ENCODE peak calls at places on chromosome 13, in six cellular contexts. One of them, this sample, is unnamed.

GRCh38 chr13:33322474-33322827 is 36.9 kb upstream of the STARD13 start:
- DNase-seq in ELR: peak; percentile 66
- DNase-seq in uterus: peak; percentile 79
- DNase-seq in fibroblast of pulmonary artery: peak; percentile 88
- DNase-seq in central memory CD4-positive, alpha-beta T cell: no peak
- DNase-seq in mucosa of descending colon: no peak
- DNase-seq in this sample: peak; percentile 80

GRCh38 chr13:86946734-86947133 is 724.4 kb upstream of the SLITRK5 start:
- DNase-seq in ELR: no peak
- DNase-seq in uterus: no peak
- DNase-seq in fibroblast of pulmonary artery: no peak
- DNase-seq in central memory CD4-positive, alpha-beta T cell: no peak
- DNase-seq in mucosa of descending colon: no peak
- DNase-seq in this sample: no peak

GRCh38 chr13:47426126-47426849 is 529.4 kb upstream of the HTR2A start:
- DNase-seq in ELR: peak; percentile 58
- DNase-seq in uterus: no peak
- DNase-seq in fibroblast of pulmonary artery: peak; percentile 75
- DNase-seq in central memory CD4-positive, alpha-beta T cell: no peak
- DNase-seq in mucosa of descending colon: no peak
- DNase-seq in this sample: peak; percentile 92

GRCh38 chr13:114282143-114282685 is 813 bp downstream of the UPF3A start:
- DNase-seq in ELR: peak; percentile 80
- DNase-seq in uterus: no peak
- DNase-seq in fibroblast of pulmonary artery: peak; percentile 75
- DNase-seq in central memory CD4-positive, alpha-beta T cell: no peak
- DNase-seq in mucosa of descending colon: peak; percentile 71
- DNase-seq in this sample: no peak

GRCh38 chr13:94327318-94327717 is 152.2 kb downstream of the DCT start:
- DNase-seq in ELR: no peak
- DNase-seq in uterus: no peak
- DNase-seq in fibroblast of pulmonary artery: no peak
- DNase-seq in central memory CD4-positive, alpha-beta T cell: peak; percentile 39
- DNase-seq in mucosa of descending colon: no peak
- DNase-seq in this sample: no peak

GRCh38 chr13:100584901-100585300 is 3.7 kb downstream of the GGACT start:
- DNase-seq in ELR: no peak
- DNase-seq in uterus: no peak
- DNase-seq in fibroblast of pulmonary artery: no peak
- DNase-seq in central memory CD4-positive, alpha-beta T cell: peak; percentile 46
- DNase-seq in mucosa of descending colon: no peak
- DNase-seq in this sample: no peak

GRCh38 chr13:50224534-50224933 is 209.3 kb downstream of the KCNRG start:
- DNase-seq in ELR: peak; percentile 24
- DNase-seq in uterus: no peak
- DNase-seq in fibroblast of pulmonary artery: peak; percentile 49
- DNase-seq in central memory CD4-positive, alpha-beta T cell: no peak
- DNase-seq in mucosa of descending colon: no peak
- DNase-seq in this sample: peak; percentile 82

GRCh38 chr13:26473571-26474230 is 83.8 kb upstream of the WASF3 start:
- DNase-seq in ELR: no peak
- DNase-seq in uterus: no peak
- DNase-seq in fibroblast of pulmonary artery: no peak
- DNase-seq in central memory CD4-positive, alpha-beta T cell: no peak
- DNase-seq in mucosa of descending colon: no peak
- DNase-seq in this sample: no peak

GRCh38 chr13:42553098-42554046 is 20.6 kb upstream of the TNFSF11 start:
- DNase-seq in ELR: peak; percentile 30
- DNase-seq in uterus: no peak
- DNase-seq in fibroblast of pulmonary artery: peak; percentile 64
- DNase-seq in central memory CD4-positive, alpha-beta T cell: no peak
- DNase-seq in mucosa of descending colon: no peak
- DNase-seq in this sample: peak; percentile 94

GRCh38 chr13:42559057-42559456 is 14.9 kb upstream of the TNFSF11 start:
- DNase-seq in ELR: no peak
- DNase-seq in uterus: no peak
- DNase-seq in fibroblast of pulmonary artery: no peak
- DNase-seq in central memory CD4-positive, alpha-beta T cell: no peak
- DNase-seq in mucosa of descending colon: no peak
- DNase-seq in this sample: no peak

GRCh38 chr13:39422845-39423565 is 180.0 kb downstream of the LHFPL6 start:
- DNase-seq in ELR: peak; percentile 9
- DNase-seq in uterus: no peak
- DNase-seq in fibroblast of pulmonary artery: peak; percentile 67
- DNase-seq in central memory CD4-positive, alpha-beta T cell: no peak
- DNase-seq in mucosa of descending colon: no peak
- DNase-seq in this sample: peak; percentile 61

GRCh38 chr13:26561636-26562537 is 4.4 kb downstream of the WASF3 start:
- DNase-seq in ELR: peak; percentile 66
- DNase-seq in uterus: no peak
- DNase-seq in fibroblast of pulmonary artery: peak; percentile 68
- DNase-seq in central memory CD4-positive, alpha-beta T cell: no peak
- DNase-seq in mucosa of descending colon: no peak
- DNase-seq in this sample: peak; percentile 79

GRCh38 chr13:93413972-93414717 is 187.5 kb downstream of the GPC6 start:
- DNase-seq in ELR: no peak
- DNase-seq in uterus: no peak
- DNase-seq in fibroblast of pulmonary artery: peak; percentile 39
- DNase-seq in central memory CD4-positive, alpha-beta T cell: no peak
- DNase-seq in mucosa of descending colon: no peak
- DNase-seq in this sample: peak; percentile 34

GRCh38 chr13:51797664-51798488 is 6.1 kb downstream of the DHRS12 start:
- DNase-seq in ELR: peak; percentile 64
- DNase-seq in uterus: peak; percentile 65
- DNase-seq in fibroblast of pulmonary artery: peak; percentile 75
- DNase-seq in central memory CD4-positive, alpha-beta T cell: peak; percentile 64
- DNase-seq in mucosa of descending colon: no peak
- DNase-seq in this sample: peak; percentile 80

GRCh38 chr13:26112843-26113242 is 61.0 kb upstream of the SHISA2 start:
- DNase-seq in ELR: peak; percentile 25
- DNase-seq in uterus: no peak
- DNase-seq in fibroblast of pulmonary artery: no peak
- DNase-seq in central memory CD4-positive, alpha-beta T cell: no peak
- DNase-seq in mucosa of descending colon: no peak
- DNase-seq in this sample: peak; percentile 51

GRCh38 chr13:110812111-110812868 is 98.8 kb downstream of the ING1 start:
- DNase-seq in ELR: no peak
- DNase-seq in uterus: no peak
- DNase-seq in fibroblast of pulmonary artery: peak; percentile 40
- DNase-seq in central memory CD4-positive, alpha-beta T cell: no peak
- DNase-seq in mucosa of descending colon: no peak
- DNase-seq in this sample: peak; percentile 31

GRCh38 chr13:28636078-28636477 is 22.9 kb upstream of the POMP start:
- DNase-seq in ELR: peak; percentile 77
- DNase-seq in uterus: no peak
- DNase-seq in fibroblast of pulmonary artery: peak; percentile 31
- DNase-seq in central memory CD4-positive, alpha-beta T cell: no peak
- DNase-seq in mucosa of descending colon: no peak
- DNase-seq in this sample: peak; percentile 45

GRCh38 chr13:113489549-113490495 is 689 bp downstream of the DCUN1D2 start:
- DNase-seq in ELR: peak; percentile 64
- DNase-seq in uterus: peak; percentile 46
- DNase-seq in fibroblast of pulmonary artery: peak; percentile 54
- DNase-seq in central memory CD4-positive, alpha-beta T cell: peak; percentile 21
- DNase-seq in mucosa of descending colon: no peak
- DNase-seq in this sample: peak; percentile 61

GRCh38 chr13:50757021-50757420 is 86.5 kb downstream of the DLEU7 start:
- DNase-seq in ELR: no peak
- DNase-seq in uterus: no peak
- DNase-seq in fibroblast of pulmonary artery: no peak
- DNase-seq in central memory CD4-positive, alpha-beta T cell: no peak
- DNase-seq in mucosa of descending colon: no peak
- DNase-seq in this sample: peak; percentile 38

GRCh38 chr13:63094717-63095116 is 1679.1 kb upstream of the PCDH20 start:
- DNase-seq in ELR: no peak
- DNase-seq in uterus: no peak
- DNase-seq in fibroblast of pulmonary artery: no peak
- DNase-seq in central memory CD4-positive, alpha-beta T cell: no peak
- DNase-seq in mucosa of descending colon: no peak
- DNase-seq in this sample: no peak

GRCh38 chr13:27177852-27178251 is 6.2 kb upstream of the USP12 start:
- DNase-seq in ELR: no peak
- DNase-seq in uterus: no peak
- DNase-seq in fibroblast of pulmonary artery: no peak
- DNase-seq in central memory CD4-positive, alpha-beta T cell: no peak
- DNase-seq in mucosa of descending colon: no peak
- DNase-seq in this sample: no peak

GRCh38 chr13:40812102-40812501 is 22.7 kb downstream of the SLC25A15 start:
- DNase-seq in ELR: no peak
- DNase-seq in uterus: no peak
- DNase-seq in fibroblast of pulmonary artery: no peak
- DNase-seq in central memory CD4-positive, alpha-beta T cell: no peak
- DNase-seq in mucosa of descending colon: no peak
- DNase-seq in this sample: no peak

GRCh38 chr13:96086736-96087135 is 3.2 kb upstream of the HS6ST3 start:
- DNase-seq in ELR: no peak
- DNase-seq in uterus: no peak
- DNase-seq in fibroblast of pulmonary artery: no peak
- DNase-seq in central memory CD4-positive, alpha-beta T cell: no peak
- DNase-seq in mucosa of descending colon: no peak
- DNase-seq in this sample: no peak

GRCh38 chr13:77031869-77032268 is 4.9 kb upstream of the FBXL3 start:
- DNase-seq in ELR: no peak
- DNase-seq in uterus: no peak
- DNase-seq in fibroblast of pulmonary artery: no peak
- DNase-seq in central memory CD4-positive, alpha-beta T cell: no peak
- DNase-seq in mucosa of descending colon: no peak
- DNase-seq in this sample: no peak

GRCh38 chr13:113052206-113052605 is 53.4 kb upstream of the F7 start:
- DNase-seq in ELR: no peak
- DNase-seq in uterus: no peak
- DNase-seq in fibroblast of pulmonary artery: no peak
- DNase-seq in central memory CD4-positive, alpha-beta T cell: no peak
- DNase-seq in mucosa of descending colon: peak; percentile 13
- DNase-seq in this sample: no peak

GRCh38 chr13:48783181-48783630 is 129.5 kb downstream of the CYSLTR2 start:
- DNase-seq in ELR: peak; percentile 95
- DNase-seq in uterus: peak; percentile 21
- DNase-seq in fibroblast of pulmonary artery: peak; percentile 100
- DNase-seq in central memory CD4-positive, alpha-beta T cell: no peak
- DNase-seq in mucosa of descending colon: peak; percentile 58
- DNase-seq in this sample: peak; percentile 100

GRCh38 chr13:99277629-99278028 is 19.4 kb upstream of the GPR18 start:
- DNase-seq in ELR: no peak
- DNase-seq in uterus: no peak
- DNase-seq in fibroblast of pulmonary artery: no peak
- DNase-seq in central memory CD4-positive, alpha-beta T cell: no peak
- DNase-seq in mucosa of descending colon: no peak
- DNase-seq in this sample: no peak

GRCh38 chr13:93603043-93603442 is 376.4 kb downstream of the GPC6 start:
- DNase-seq in ELR: peak; percentile 68
- DNase-seq in uterus: no peak
- DNase-seq in fibroblast of pulmonary artery: peak; percentile 86
- DNase-seq in central memory CD4-positive, alpha-beta T cell: no peak
- DNase-seq in mucosa of descending colon: no peak
- DNase-seq in this sample: peak; percentile 80

GRCh38 chr13:111644750-111645149 is 324.3 kb downstream of the TEX29 start:
- DNase-seq in ELR: no peak
- DNase-seq in uterus: no peak
- DNase-seq in fibroblast of pulmonary artery: no peak
- DNase-seq in central memory CD4-positive, alpha-beta T cell: no peak
- DNase-seq in mucosa of descending colon: no peak
- DNase-seq in this sample: no peak

GRCh38 chr13:45879666-45880065 is 28.1 kb upstream of the SIAH3 start:
- DNase-seq in ELR: peak; percentile 17
- DNase-seq in uterus: peak; percentile 28
- DNase-seq in fibroblast of pulmonary artery: no peak
- DNase-seq in central memory CD4-positive, alpha-beta T cell: no peak
- DNase-seq in mucosa of descending colon: no peak
- DNase-seq in this sample: peak; percentile 9

This sample was measured in choroid plexus epithelial cell.